ENCODE peak calls at places on chromosome 10, in ten cellular contexts. One of them, this sample, is unnamed.

GRCh38 chr10:94439275-94439861 is 37.0 kb downstream of the TBC1D12 start:
- DNase-seq in choroid plexus epithelial cell: peak; percentile 47
- DNase-seq in stomach: no peak
- DNase-seq in fibroblast of lung: peak; percentile 23
- DNase-seq in pancreas: no peak
- DNase-seq in mucosa of descending colon: no peak
- DNase-seq in AG04450: no peak
- DNase-seq in foreskin fibroblast: peak; percentile 19
- DNase-seq in cardiac fibroblast: peak; percentile 45
- DNase-seq in esophagus squamous epithelium: no peak
- DNase-seq in this sample: peak; percentile 7

GRCh38 chr10:789831-790701 is 100.6 kb upstream of the DIP2C start:
- DNase-seq in AG04450: no peak
- DNase-seq in fibroblast of lung: no peak
- DNase-seq in stomach: peak; percentile 49
- DNase-seq in pancreas: peak; percentile 54
- DNase-seq in cardiac fibroblast: no peak
- DNase-seq in mucosa of descending colon: no peak
- DNase-seq in foreskin fibroblast: no peak
- DNase-seq in choroid plexus epithelial cell: no peak
- DNase-seq in esophagus squamous epithelium: no peak
- DNase-seq in this sample: no peak

GRCh38 chr10:13993634-13994033 is 337.1 kb downstream of the FRMD4A start:
- DNase-seq in foreskin fibroblast: no peak
- DNase-seq in AG04450: no peak
- DNase-seq in esophagus squamous epithelium: no peak
- DNase-seq in choroid plexus epithelial cell: no peak
- DNase-seq in pancreas: no peak
- DNase-seq in cardiac fibroblast: no peak
- DNase-seq in stomach: no peak
- DNase-seq in mucosa of descending colon: no peak
- DNase-seq in fibroblast of lung: no peak
- DNase-seq in this sample: no peak

GRCh38 chr10:117221156-117221711 is 19.7 kb upstream of the SLC18A2 start:
- DNase-seq in pancreas: no peak
- DNase-seq in foreskin fibroblast: no peak
- DNase-seq in fibroblast of lung: peak; percentile 43
- DNase-seq in esophagus squamous epithelium: no peak
- DNase-seq in mucosa of descending colon: no peak
- DNase-seq in AG04450: no peak
- DNase-seq in choroid plexus epithelial cell: no peak
- DNase-seq in cardiac fibroblast: peak; percentile 59
- DNase-seq in stomach: no peak
- DNase-seq in this sample: peak; percentile 5

GRCh38 chr10:3364768-3365480 is 192.3 kb upstream of the PITRM1 start:
- DNase-seq in cardiac fibroblast: no peak
- DNase-seq in choroid plexus epithelial cell: no peak
- DNase-seq in fibroblast of lung: no peak
- DNase-seq in mucosa of descending colon: no peak
- DNase-seq in foreskin fibroblast: no peak
- DNase-seq in AG04450: no peak
- DNase-seq in stomach: no peak
- DNase-seq in esophagus squamous epithelium: no peak
- DNase-seq in pancreas: no peak
- DNase-seq in this sample: no peak

GRCh38 chr10:32004161-32004591 is 52.0 kb downstream of the KIF5B start:
- DNase-seq in fibroblast of lung: peak; percentile 17
- DNase-seq in AG04450: no peak
- DNase-seq in choroid plexus epithelial cell: peak; percentile 15
- DNase-seq in stomach: peak; percentile 35
- DNase-seq in cardiac fibroblast: no peak
- DNase-seq in esophagus squamous epithelium: no peak
- DNase-seq in foreskin fibroblast: peak; percentile 23
- DNase-seq in pancreas: peak; percentile 64
- DNase-seq in mucosa of descending colon: no peak
- DNase-seq in this sample: no peak

GRCh38 chr10:79335094-79335469 is 12.2 kb upstream of the PPIF start:
- DNase-seq in stomach: no peak
- DNase-seq in fibroblast of lung: no peak
- DNase-seq in esophagus squamous epithelium: no peak
- DNase-seq in foreskin fibroblast: no peak
- DNase-seq in pancreas: no peak
- DNase-seq in choroid plexus epithelial cell: no peak
- DNase-seq in AG04450: no peak
- DNase-seq in mucosa of descending colon: peak; percentile 22
- DNase-seq in cardiac fibroblast: no peak
- DNase-seq in this sample: no peak

GRCh38 chr10:102411341-102412255 is 7.0 kb downstream of the PSD start:
- DNase-seq in mucosa of descending colon: no peak
- DNase-seq in stomach: no peak
- DNase-seq in foreskin fibroblast: no peak
- DNase-seq in AG04450: no peak
- DNase-seq in fibroblast of lung: no peak
- DNase-seq in pancreas: no peak
- DNase-seq in choroid plexus epithelial cell: no peak
- DNase-seq in cardiac fibroblast: no peak
- DNase-seq in esophagus squamous epithelium: no peak
- DNase-seq in this sample: no peak

DNA sequence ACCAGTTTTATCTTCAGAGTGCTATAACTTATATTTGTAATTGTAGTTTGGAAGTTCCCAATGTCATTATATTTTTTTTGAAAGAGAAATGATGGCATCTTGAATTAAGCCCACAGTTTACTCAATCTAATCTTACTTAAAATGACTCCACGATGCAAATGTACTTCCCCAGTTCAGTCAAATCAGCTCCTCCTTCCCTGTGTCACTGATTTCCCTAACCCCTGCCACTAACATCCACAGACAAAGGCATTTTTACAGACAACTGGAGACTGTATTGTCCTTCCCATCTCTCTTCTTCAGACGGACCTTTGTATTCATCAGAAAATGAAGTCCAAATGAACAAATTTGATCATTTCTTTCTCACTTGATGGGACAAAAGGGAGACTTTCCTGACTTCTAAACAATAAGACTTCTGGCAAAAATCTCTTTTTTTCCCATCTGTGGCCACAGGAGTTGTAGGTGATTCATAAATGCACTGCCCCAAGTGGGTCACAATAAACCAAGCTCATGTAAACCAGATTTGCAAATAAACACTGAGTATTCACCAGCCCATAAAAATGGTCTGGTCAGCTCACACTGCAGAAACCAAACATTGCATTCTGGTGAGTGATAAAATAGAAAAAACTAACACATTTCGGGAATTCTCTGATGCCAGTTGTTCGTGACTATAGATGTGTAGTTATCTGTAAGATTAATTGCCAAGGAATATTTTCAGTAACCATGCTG is 162.9 kb downstream of the FANK1 start:
- DNase-seq in choroid plexus epithelial cell: peak; percentile 70
- DNase-seq in cardiac fibroblast: peak; percentile 87
- DNase-seq in esophagus squamous epithelium: no peak
- DNase-seq in pancreas: no peak
- DNase-seq in foreskin fibroblast: peak; percentile 85
- DNase-seq in stomach: no peak
- DNase-seq in AG04450: no peak
- DNase-seq in fibroblast of lung: peak; percentile 90
- DNase-seq in mucosa of descending colon: no peak
- DNase-seq in this sample: peak; percentile 90
- TF ChIP-seq CTCF in choroid plexus epithelial cell: no peak
- TF ChIP-seq CTCF in cardiac fibroblast: no peak
- TF ChIP-seq CTCF in esophagus squamous epithelium: no peak
- TF ChIP-seq CTCF in pancreas: no peak
- TF ChIP-seq CTCF in foreskin fibroblast: no peak
- TF ChIP-seq CTCF in stomach: no peak
- TF ChIP-seq CTCF in AG04450: no peak
- TF ChIP-seq CTCF in fibroblast of lung: no peak
- TF ChIP-seq CTCF in mucosa of descending colon: no peak
- TF ChIP-seq CTCF in this sample: no peak

DNA sequence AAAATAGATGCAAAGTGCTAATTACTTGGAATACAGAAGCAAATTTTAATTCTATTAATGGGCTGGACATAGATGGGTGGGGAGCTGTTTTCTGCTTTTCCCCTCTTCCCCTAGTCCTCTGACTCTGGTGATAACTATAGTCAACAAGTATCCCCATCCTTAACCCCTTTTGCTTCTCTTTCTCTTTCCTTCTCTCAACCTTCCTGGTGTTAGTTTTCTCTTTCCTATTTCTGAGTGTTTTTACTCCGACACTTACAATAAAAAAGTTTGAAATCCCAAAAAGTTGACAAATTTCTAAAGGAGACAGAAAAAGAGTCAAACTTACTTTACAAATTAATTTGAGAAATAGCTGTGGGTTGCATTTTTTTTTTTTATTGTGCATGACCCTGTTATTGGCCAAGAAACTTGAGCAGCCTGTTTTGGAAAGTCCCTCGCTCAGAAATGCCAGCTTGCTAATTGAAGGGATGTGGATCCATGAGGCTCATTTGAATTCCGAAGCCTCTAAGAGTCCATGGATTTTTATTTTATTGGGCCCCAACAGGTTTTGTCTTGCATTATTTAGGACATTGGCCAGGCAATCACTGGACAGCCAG is 2.4 kb downstream of the FAS start:
- DNase-seq in stomach: no peak
- DNase-seq in AG04450: no peak
- DNase-seq in fibroblast of lung: peak; percentile 56
- DNase-seq in cardiac fibroblast: peak; percentile 73
- DNase-seq in mucosa of descending colon: no peak
- DNase-seq in pancreas: no peak
- DNase-seq in foreskin fibroblast: peak; percentile 65
- DNase-seq in esophagus squamous epithelium: no peak
- DNase-seq in choroid plexus epithelial cell: peak; percentile 54
- DNase-seq in this sample: peak; percentile 13
- H3K4me3 ChIP-seq in stomach: peak overlapping the region; percentile 17
- H3K4me3 ChIP-seq in AG04450: peak overlapping the region; percentile 89
- H3K4me3 ChIP-seq in fibroblast of lung: peak overlapping the region; percentile 65
- H3K4me3 ChIP-seq in cardiac fibroblast: peak overlapping the region; percentile 90
- H3K4me3 ChIP-seq in mucosa of descending colon: no peak overlapping the region
- H3K4me3 ChIP-seq in pancreas: no peak overlapping the region
- H3K4me3 ChIP-seq in foreskin fibroblast: peak overlapping the region; percentile 86
- H3K4me3 ChIP-seq in esophagus squamous epithelium: peak overlapping the region; percentile 87
- H3K4me3 ChIP-seq in choroid plexus epithelial cell: peak overlapping the region; percentile 25
- H3K4me3 ChIP-seq in this sample: peak overlapping the region; percentile 90

GRCh38 chr10:15719899-15720634 is at the start of gene ITGA8:
- DNase-seq in AG04450: no peak
- DNase-seq in mucosa of descending colon: peak; percentile 54
- DNase-seq in stomach: no peak
- DNase-seq in cardiac fibroblast: peak; percentile 22
- DNase-seq in fibroblast of lung: no peak
- DNase-seq in foreskin fibroblast: peak; percentile 44
- DNase-seq in esophagus squamous epithelium: no peak
- DNase-seq in pancreas: no peak
- DNase-seq in choroid plexus epithelial cell: peak; percentile 47
- DNase-seq in this sample: peak; percentile 48
- TF ChIP-seq CTCF in AG04450: peak; percentile 31
- TF ChIP-seq CTCF in mucosa of descending colon: no peak
- TF ChIP-seq CTCF in stomach: no peak
- TF ChIP-seq CTCF in cardiac fibroblast: peak; percentile 42
- TF ChIP-seq CTCF in fibroblast of lung: peak; percentile 67
- TF ChIP-seq CTCF in foreskin fibroblast: peak; percentile 68
- TF ChIP-seq CTCF in esophagus squamous epithelium: peak; percentile 31
- TF ChIP-seq CTCF in pancreas: no peak
- TF ChIP-seq CTCF in choroid plexus epithelial cell: peak; percentile 71
- TF ChIP-seq CTCF in this sample: peak; percentile 54

GRCh38 chr10:97039538-97040247 is 146.1 kb downstream of the SLIT1 start:
- DNase-seq in stomach: no peak
- DNase-seq in AG04450: no peak
- DNase-seq in choroid plexus epithelial cell: no peak
- DNase-seq in foreskin fibroblast: no peak
- DNase-seq in mucosa of descending colon: no peak
- DNase-seq in pancreas: no peak
- DNase-seq in cardiac fibroblast: no peak
- DNase-seq in esophagus squamous epithelium: no peak
- DNase-seq in fibroblast of lung: no peak
- DNase-seq in this sample: no peak

GRCh38 chr10:97040248-97040584 is 145.5 kb downstream of the SLIT1 start:
- DNase-seq in pancreas: no peak
- DNase-seq in AG04450: no peak
- DNase-seq in choroid plexus epithelial cell: no peak
- DNase-seq in esophagus squamous epithelium: no peak
- DNase-seq in fibroblast of lung: no peak
- DNase-seq in cardiac fibroblast: no peak
- DNase-seq in stomach: no peak
- DNase-seq in mucosa of descending colon: no peak
- DNase-seq in foreskin fibroblast: no peak
- DNase-seq in this sample: no peak

GRCh38 chr10:97034958-97035769 is 150.6 kb downstream of the SLIT1 start:
- DNase-seq in cardiac fibroblast: no peak
- DNase-seq in choroid plexus epithelial cell: no peak
- DNase-seq in AG04450: no peak
- DNase-seq in stomach: no peak
- DNase-seq in fibroblast of lung: no peak
- DNase-seq in esophagus squamous epithelium: no peak
- DNase-seq in foreskin fibroblast: no peak
- DNase-seq in mucosa of descending colon: no peak
- DNase-seq in pancreas: no peak
- DNase-seq in this sample: no peak

GRCh38 chr10:97038688-97039087 is 147.1 kb downstream of the SLIT1 start:
- DNase-seq in choroid plexus epithelial cell: no peak
- DNase-seq in mucosa of descending colon: no peak
- DNase-seq in AG04450: no peak
- DNase-seq in foreskin fibroblast: no peak
- DNase-seq in stomach: no peak
- DNase-seq in pancreas: no peak
- DNase-seq in fibroblast of lung: no peak
- DNase-seq in esophagus squamous epithelium: no peak
- DNase-seq in cardiac fibroblast: no peak
- DNase-seq in this sample: no peak

DNA sequence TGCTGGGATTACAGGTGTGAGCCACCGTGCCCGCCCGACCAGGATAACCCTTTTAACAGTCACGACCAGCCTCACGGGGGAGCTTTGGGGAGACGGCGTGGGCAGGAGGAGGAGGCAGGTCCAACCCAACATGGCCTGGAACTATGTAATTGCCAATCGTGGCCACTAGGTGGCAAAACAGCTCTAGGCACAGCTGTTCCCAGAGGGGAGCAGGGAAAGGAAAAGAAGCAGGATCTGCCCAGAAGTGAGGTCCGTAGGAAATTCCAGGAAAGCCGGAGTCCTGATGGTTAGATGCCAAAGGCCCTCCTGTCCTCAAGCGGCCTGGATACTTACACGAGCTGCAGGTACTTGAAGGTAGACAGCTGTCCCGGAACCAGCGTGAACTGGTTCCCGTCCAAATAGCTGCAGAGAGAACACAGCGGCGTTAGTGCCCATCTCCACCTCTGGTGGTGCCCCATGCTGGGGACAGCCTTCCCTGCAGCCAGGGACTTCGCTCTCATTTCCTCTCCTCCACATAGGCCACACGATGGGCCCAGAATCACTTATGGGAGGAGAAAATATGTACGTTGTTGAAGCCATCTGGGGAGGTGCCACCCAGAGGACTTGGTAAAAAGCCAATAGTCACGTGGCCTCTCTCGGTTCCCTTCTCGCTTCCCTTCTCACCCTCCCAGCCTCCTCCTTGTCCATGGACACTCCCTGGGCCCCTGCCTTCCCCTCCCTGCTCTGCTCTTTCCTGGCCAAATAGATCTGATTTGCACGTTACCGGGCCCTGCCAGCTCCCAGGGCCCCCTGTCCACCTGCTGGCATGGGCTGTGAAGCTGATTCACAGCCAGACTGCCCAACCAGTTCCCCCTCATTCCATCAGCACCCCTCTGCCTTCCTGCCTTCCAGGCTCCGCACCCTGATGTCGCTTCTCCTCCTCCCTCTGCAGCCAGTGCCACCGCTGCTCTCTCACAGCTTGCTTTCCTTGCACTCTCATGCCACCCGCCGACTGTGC is 148.1 kb downstream of the SLIT1 start:
- DNase-seq in AG04450: peak; percentile 54
- DNase-seq in choroid plexus epithelial cell: peak; percentile 79
- DNase-seq in esophagus squamous epithelium: no peak
- DNase-seq in mucosa of descending colon: no peak
- DNase-seq in fibroblast of lung: peak; percentile 64
- DNase-seq in foreskin fibroblast: peak; percentile 93
- DNase-seq in cardiac fibroblast: peak; percentile 81
- DNase-seq in stomach: peak; percentile 81
- DNase-seq in pancreas: peak; percentile 88
- DNase-seq in this sample: peak; percentile 73
- H3K4me3 ChIP-seq in AG04450: peak overlapping the region; percentile 56
- H3K4me3 ChIP-seq in choroid plexus epithelial cell: peak overlapping the region; percentile 37
- H3K4me3 ChIP-seq in esophagus squamous epithelium: peak overlapping the region; percentile 42
- H3K4me3 ChIP-seq in mucosa of descending colon: no peak overlapping the region
- H3K4me3 ChIP-seq in fibroblast of lung: peak overlapping the region; percentile 29
- H3K4me3 ChIP-seq in foreskin fibroblast: peak overlapping the region; percentile 44
- H3K4me3 ChIP-seq in cardiac fibroblast: peak overlapping the region; percentile 43
- H3K4me3 ChIP-seq in stomach: peak overlapping the region; percentile 32
- H3K4me3 ChIP-seq in pancreas: peak overlapping the region; percentile 40
- H3K4me3 ChIP-seq in this sample: peak overlapping the region; percentile 26